ENCODE peak calls at places on chromosomes 16 and 17, in eight cellular contexts. B, E, V, X, F, W, Q and G are unnamed samples.

GRCh38 chr17:73533801-73534574 is 110.3 kb downstream of the SDK2 start:
- DNase-seq in F (no peak), V (no peak), W (no peak), Q (no peak), X (no peak), B (no peak), E (no peak), G (no peak)

GRCh38 chr17:63645775-63646491 is 23.7 kb downstream of the MAP3K3 start:
- DNase-seq in X (peak), V (no peak), B (no peak), W (peak), F (no peak), Q (no peak), E (no peak), G (no peak)

GRCh38 chr16:89407282-89407924 is 83.0 kb downstream of the ANKRD11 start:
- DNase-seq in X (no peak), Q (no peak), E (no peak), V (no peak), F (no peak), W (no peak), B (no peak), G (no peak)

GRCh38 chr17:74738051-74738996 is 1.3 kb downstream of the RAB37 start:
- DNase-seq in W (no peak), X (no peak), B (peak), E (no peak), Q (no peak), F (peak), V (no peak), G (no peak)

GRCh38 chr17:66717680-66718079 is 117.2 kb upstream of the CACNG5 start:
- DNase-seq in Q (no peak), B (peak), F (no peak), E (peak), W (peak), V (no peak), X (no peak), G (no peak)

GRCh38 chr17:77324227-77324626 is 183.5 kb downstream of the SEC14L1 start:
- DNase-seq in E (no peak), V (peak), W (no peak), Q (no peak), B (peak), F (no peak), X (no peak), G (no peak)

GRCh38 chr17:80782536-80783427 is 208.9 kb upstream of the CHMP6 start:
- DNase-seq in W (no peak), E (peak), F (no peak), Q (no peak), X (peak), B (no peak), V (no peak), G (no peak)

GRCh38 chr16:81324808-81325207 is 10.0 kb downstream of the GAN start:
- DNase-seq in X (peak), B (no peak), W (peak), Q (no peak), F (no peak), E (no peak), V (no peak), G (no peak)

GRCh38 chr17:65055708-65056638 is 567 bp downstream of the GNA13 start:
- DNase-seq in Q (peak), V (peak), X (peak), F (no peak), E (peak), B (peak), W (peak), G (no peak)

GRCh38 chr17:34892864-34893263 is 68.4 kb downstream of the CCT6B start:
- DNase-seq in W (no peak), F (no peak), Q (no peak), B (no peak), V (peak), E (no peak), X (no peak), G (no peak)
- TF ChIP-seq CTCF in W (peak), F (peak), Q (peak), B (no peak), V (peak), E (peak), X (peak), G (peak)

DNA sequence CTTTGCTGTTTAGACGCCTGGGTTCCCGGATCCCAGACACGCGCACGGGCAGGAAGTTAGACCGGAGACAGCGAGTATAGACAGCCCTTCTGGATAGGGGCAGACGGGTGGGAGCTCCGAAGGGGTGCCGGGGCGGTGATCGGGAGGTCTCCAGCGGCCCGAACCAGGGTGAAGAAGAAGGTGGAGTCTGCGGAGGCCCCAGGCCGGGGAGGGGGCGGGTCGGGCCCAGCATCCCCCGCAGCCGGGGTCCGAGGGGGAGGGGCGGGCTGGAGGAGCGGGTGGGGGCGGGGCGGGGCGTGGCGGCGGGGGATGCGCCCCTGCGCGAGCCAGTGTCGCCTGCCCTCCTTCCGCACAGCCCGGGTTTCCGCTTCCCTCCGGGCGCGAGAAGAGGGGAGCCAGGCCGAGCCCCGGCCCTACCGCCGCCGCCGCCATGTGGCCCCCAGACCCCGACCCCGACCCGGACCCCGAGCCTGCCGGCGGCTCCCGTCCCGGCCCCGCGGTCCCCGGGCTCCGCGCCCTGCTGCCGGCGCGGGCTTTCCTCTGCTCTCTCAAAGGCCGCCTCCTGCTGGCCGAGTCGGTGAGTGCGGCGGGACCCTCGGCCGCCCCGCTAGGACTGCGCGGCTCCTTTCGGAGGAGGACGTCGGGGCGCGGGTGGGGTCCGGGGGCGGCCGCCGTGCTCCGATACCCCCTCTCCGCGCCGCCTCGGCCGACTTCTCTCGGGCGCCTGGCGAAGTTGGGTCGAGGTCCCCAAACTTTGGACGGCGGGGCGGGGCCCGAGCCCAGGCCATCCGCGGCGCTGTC is at the start of gene CMTM3:
- DNase-seq in X (peak), Q (peak), E (peak), B (peak), W (peak), F (peak), V (peak), G (peak)
- TF ChIP-seq CTCF in X (peak), Q (peak), E (peak), B (peak), W (peak), F (peak), V (peak), G (peak)

GRCh38 chr16:17365591-17366298 is 105.0 kb downstream of the XYLT1 start:
- DNase-seq in E (no peak), W (no peak), Q (no peak), B (no peak), X (peak), V (no peak), F (peak), G (no peak)
- TF ChIP-seq CTCF in E (no peak), W (no peak), Q (no peak), B (no peak), X (no peak), V (no peak), F (no peak), G (no peak)

GRCh38 chr16:66478733-66479511 is 51.8 kb downstream of the BEAN1 start:
- DNase-seq in B (peak), F (peak), W (peak), Q (peak), X (peak), V (peak), E (peak), G (peak)
- TF ChIP-seq CTCF in B (peak), F (peak), W (peak), Q (peak), X (peak), V (peak), E (peak), G (peak)

DNA sequence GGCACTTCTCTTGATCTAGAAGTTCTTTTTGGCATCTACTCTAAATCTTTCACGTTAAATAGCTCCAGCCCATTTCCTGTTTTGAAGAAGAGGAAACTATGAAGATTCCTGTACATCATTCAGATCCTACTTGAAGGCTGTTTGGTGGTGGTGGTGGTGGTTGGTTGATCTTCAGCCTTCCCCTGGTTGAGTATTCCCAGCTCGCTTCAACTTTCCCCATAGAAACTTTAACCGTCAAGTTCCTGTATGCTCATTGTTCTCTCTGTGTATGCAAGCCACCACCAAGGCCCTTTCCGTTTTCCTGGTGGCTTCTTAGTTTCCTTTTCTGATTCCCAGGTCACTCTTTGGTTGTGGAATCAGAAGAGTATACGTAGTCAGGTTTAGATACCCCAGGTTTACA is 3.3 kb downstream of the LRRC46 start:
- DNase-seq in V (no peak), F (no peak), X (no peak), Q (no peak), B (no peak), E (no peak), W (no peak), G (no peak)
- TF ChIP-seq CTCF in V (no peak), F (no peak), X (no peak), Q (no peak), B (no peak), E (no peak), W (no peak), G (no peak)

DNA sequence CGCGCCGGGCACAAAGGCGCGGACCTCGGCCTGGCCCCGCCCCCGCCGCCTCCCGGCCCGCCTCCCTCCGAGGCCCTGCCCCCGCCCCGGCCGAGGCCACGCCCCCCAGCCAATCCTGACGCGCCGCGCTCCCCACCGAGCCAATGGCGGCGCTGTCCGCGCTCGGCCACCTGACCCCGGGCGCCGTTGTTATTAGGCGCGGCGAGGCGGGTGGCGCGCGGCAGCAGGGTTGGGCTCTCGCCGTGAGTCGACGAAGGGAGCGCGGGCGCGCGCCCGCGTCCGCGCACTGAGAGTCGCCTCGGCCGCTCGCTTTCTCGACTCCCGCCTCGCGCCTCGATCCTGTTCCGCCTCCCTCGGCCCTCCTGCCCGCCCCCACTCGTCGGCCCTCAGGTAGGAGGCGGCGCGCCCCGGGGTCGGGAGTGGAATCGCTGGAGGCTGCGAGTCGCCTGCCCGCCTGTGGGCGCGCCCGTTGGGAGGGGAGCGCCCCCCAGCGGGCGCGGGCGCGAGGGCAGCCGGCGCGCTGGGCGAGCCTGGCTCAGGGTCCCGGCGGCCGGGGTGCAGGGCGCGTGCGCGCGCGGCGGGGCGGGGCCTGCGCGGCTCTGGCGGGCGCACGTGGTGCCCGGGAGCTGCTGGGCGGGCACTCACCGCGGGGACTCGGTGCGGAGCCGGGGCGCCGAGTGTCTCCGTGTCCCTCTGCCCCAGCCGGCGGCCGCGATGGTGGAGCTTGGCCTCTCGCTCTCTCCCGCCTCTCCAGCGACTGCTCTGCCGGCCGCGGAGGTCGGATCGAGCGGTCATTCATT is 405 bp upstream of the CBLN1 start:
- DNase-seq in B (peak), F (peak), X (peak), W (peak), Q (peak), E (peak), V (peak), G (peak)
- TF ChIP-seq CTCF in B (peak), F (no peak), X (no peak), W (no peak), Q (peak), E (no peak), V (peak), G (peak)

GRCh38 chr17:69358688-69359596 is 32.0 kb upstream of the ABCA5 start:
- DNase-seq in X (no peak), W (peak), Q (no peak), E (no peak), V (peak), F (no peak), B (no peak), G (no peak)
- TF ChIP-seq CTCF in X (no peak), W (peak), Q (no peak), E (no peak), V (no peak), F (no peak), B (no peak), G (peak)

GRCh38 chr16:82366462-82366861 is 196.4 kb upstream of the MPHOSPH6 start:
- DNase-seq in V (no peak), Q (no peak), X (no peak), F (no peak), W (no peak), E (no peak), B (no peak), G (no peak)

GRCh38 chr16:82360024-82360783 is 190.2 kb upstream of the MPHOSPH6 start:
- DNase-seq in B (no peak), X (no peak), V (no peak), Q (no peak), F (no peak), W (no peak), E (no peak), G (no peak)

GRCh38 chr16:82364690-82365089 is 194.7 kb upstream of the MPHOSPH6 start:
- DNase-seq in E (no peak), B (no peak), Q (no peak), X (no peak), V (no peak), W (no peak), F (no peak), G (no peak)

GRCh38 chr16:82361885-82362284 is 191.9 kb upstream of the MPHOSPH6 start:
- DNase-seq in V (no peak), W (no peak), B (no peak), Q (no peak), X (no peak), F (no peak), E (no peak), G (no peak)

GRCh38 chr16:82363026-82363816 is 193.2 kb upstream of the MPHOSPH6 start:
- DNase-seq in F (no peak), W (no peak), Q (no peak), X (no peak), V (no peak), E (no peak), B (no peak), G (no peak)
- TF ChIP-seq CTCF in F (no peak), W (no peak), Q (no peak), X (no peak), V (no peak), E (no peak), B (no peak), G (no peak)

GRCh38 chr17:58269557-58270291 is 11.0 kb downstream of the MPO start:
- DNase-seq in E (no peak), B (no peak), V (no peak), Q (no peak), F (no peak), W (no peak), X (no peak), G (no peak)

GRCh38 chr17:58272367-58273280 is 8.1 kb downstream of the MPO start:
- DNase-seq in X (no peak), F (no peak), Q (no peak), V (no peak), W (no peak), E (no peak), B (no peak), G (no peak)

GRCh38 chr17:58268774-58269556 is 11.8 kb downstream of the MPO start:
- DNase-seq in V (no peak), B (no peak), E (no peak), F (no peak), W (no peak), Q (no peak), X (no peak), G (no peak)

GRCh38 chr17:58271532-58271931 is 9.2 kb downstream of the MPO start:
- DNase-seq in W (no peak), B (no peak), Q (no peak), E (no peak), F (no peak), X (no peak), V (no peak), G (no peak)

GRCh38 chr17:58270476-58271290 is 10.1 kb downstream of the MPO start:
- DNase-seq in Q (no peak), B (no peak), F (no peak), V (peak), X (no peak), W (no peak), E (no peak), G (no peak)
- TF ChIP-seq CTCF in Q (no peak), B (no peak), F (no peak), V (peak), X (no peak), W (peak), E (no peak), G (no peak)